ENCODE peak calls at places on chromosome 4, in nine cellular contexts. O is thoracic aorta, E is GM23338, X is endodermal cell, K is endothelial cell of umbilical vein, P is cardiac muscle cell, S is upper lobe of left lung, I is tibial artery, T is OCI-LY7. L is an unnamed sample.

GRCh38 chr4:76758996-76759395 is 138.9 kb downstream of the SOWAHB start:
- DNase-seq in O (no peak), E (no peak), X (no peak), K (no peak), P (no peak), S (no peak), I (no peak), T (no peak), L (no peak)

GRCh38 chr4:185108185-185108584 is 34.9 kb upstream of the SLC25A4 start:
- DNase-seq in O (no peak), E (peak; percentile 78), X (no peak), K (no peak), P (no peak), S (no peak), I (no peak), T (no peak), L (no peak)

GRCh38 chr4:125432078-125432477 is 117.3 kb downstream of the FAT4 start:
- DNase-seq in O (no peak), E (peak; percentile 74), X (peak; percentile 83), K (no peak), P (peak; percentile 53), S (no peak), I (no peak), T (no peak), L (no peak)

GRCh38 chr4:138681000-138681604 is 334.5 kb upstream of the NOCT start:
- DNase-seq in O (peak; percentile 24), E (peak; percentile 83), X (peak; percentile 92), K (peak; percentile 58), P (peak; percentile 90), S (peak; percentile 76), I (peak; percentile 88), T (peak; percentile 76), L (no peak)

GRCh38 chr4:138835833-138836521 is 179.6 kb upstream of the NOCT start:
- DNase-seq in O (no peak), E (no peak), X (no peak), K (peak; percentile 15), P (peak; percentile 48), S (no peak), I (no peak), T (no peak), L (no peak)

GRCh38 chr4:57078685-57079521 is 31.3 kb downstream of the IGFBP7 start:
- DNase-seq in O (no peak), E (peak; percentile 85), X (peak; percentile 87), K (peak; percentile 85), P (peak; percentile 85), S (peak; percentile 28), I (no peak), T (no peak), L (peak; percentile 89)

GRCh38 chr4:36165256-36166005 is 78.9 kb downstream of the ARAP2 start:
- DNase-seq in O (no peak), E (no peak), X (no peak), K (no peak), P (no peak), S (no peak), I (no peak), T (no peak), L (no peak)

GRCh38 chr4:39614487-39615162 is 24.0 kb downstream of the SMIM14 start:
- DNase-seq in O (no peak), E (no peak), X (no peak), K (peak; percentile 67), P (no peak), S (no peak), I (no peak), T (no peak), L (no peak)

GRCh38 chr4:168453146-168453545 is 27.1 kb downstream of the DDX60L start:
- DNase-seq in O (no peak), E (no peak), X (no peak), K (no peak), P (no peak), S (no peak), I (no peak), T (no peak), L (no peak)

GRCh38 chr4:26822546-26822945 is 38.1 kb upstream of the STIM2 start:
- DNase-seq in O (no peak), E (no peak), X (no peak), K (no peak), P (no peak), S (no peak), I (no peak), T (peak; percentile 54), L (no peak)

GRCh38 chr4:26820346-26820745 is 40.3 kb upstream of the STIM2 start:
- DNase-seq in O (no peak), E (no peak), X (no peak), K (no peak), P (no peak), S (no peak), I (no peak), T (no peak), L (no peak)

GRCh38 chr4:26826721-26827120 is 33.9 kb upstream of the STIM2 start:
- DNase-seq in O (no peak), E (no peak), X (no peak), K (peak; percentile 30), P (no peak), S (peak; percentile 25), I (no peak), T (peak; percentile 96), L (no peak)

GRCh38 chr4:26821677-26822503 is 38.8 kb upstream of the STIM2 start:
- DNase-seq in O (no peak), E (no peak), X (no peak), K (peak; percentile 35), P (no peak), S (no peak), I (no peak), T (no peak), L (no peak)

DNA sequence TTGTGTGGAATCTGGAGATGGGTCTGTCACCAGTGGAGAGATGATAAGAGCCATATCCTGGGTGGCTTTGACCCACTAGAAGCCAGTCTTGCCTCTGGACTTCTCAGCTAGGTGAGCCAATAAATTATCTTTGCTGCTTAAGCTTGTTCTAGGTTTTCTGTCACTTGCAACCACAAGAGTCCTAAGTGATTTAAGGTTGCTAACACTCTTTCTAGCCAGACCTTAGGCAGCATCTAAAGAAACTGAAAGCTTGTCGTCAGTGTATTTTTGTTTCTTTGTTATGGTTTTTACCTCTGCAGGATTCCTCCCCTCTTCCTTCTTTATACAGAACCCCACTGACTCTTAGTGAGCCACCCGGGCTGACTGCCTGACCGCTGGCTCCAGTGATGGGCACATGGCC is 37.1 kb upstream of the STIM2 start:
- DNase-seq in O (no peak), E (no peak), X (no peak), K (no peak), P (no peak), S (no peak), I (no peak), T (no peak), L (no peak)
- H3K4me1 ChIP-seq in O (no peaks in the 10 kb centered on the region), E (peaks cover 2% of the 10 kb centered on the region), X (peaks cover 7% of the 10 kb centered on the region), K (peaks cover 15% of the 10 kb centered on the region), P (peaks cover 5% of the 10 kb centered on the region), S (peaks cover 24% of the 10 kb centered on the region), I (no peaks in the 10 kb centered on the region), T (peaks cover 64% of the 10 kb centered on the region), L (no peaks in the 10 kb centered on the region)

DNA sequence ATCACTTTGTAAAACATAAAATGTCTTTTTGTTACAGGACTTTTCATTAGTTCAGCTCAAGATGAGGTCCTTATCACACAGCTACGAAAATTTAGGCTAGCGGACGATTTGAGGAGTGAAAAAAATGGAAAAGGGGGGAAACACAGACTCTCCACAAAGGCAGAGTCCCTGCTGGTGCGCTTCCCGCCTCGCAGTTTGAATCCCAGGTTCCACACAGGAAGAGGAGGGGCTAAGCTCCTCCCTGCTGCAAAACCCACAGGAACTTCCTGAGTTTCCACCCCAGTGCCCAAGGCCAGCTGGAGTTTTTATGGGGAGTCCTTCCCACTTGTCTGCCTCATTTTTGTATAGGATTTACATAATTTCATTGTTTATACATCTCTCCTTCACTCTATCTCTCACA is 11.2 kb downstream of the ADAM29 start:
- DNase-seq in O (no peak), E (peak; percentile 8), X (no peak), K (no peak), P (no peak), S (no peak), I (no peak), T (peak; percentile 81), L (no peak)
- H3K4me1 ChIP-seq in O (no peaks in the 10 kb centered on the region), E (no peaks in the 10 kb centered on the region), X (no peaks in the 10 kb centered on the region), K (no peaks in the 10 kb centered on the region), P (no peaks in the 10 kb centered on the region), S (no peaks in the 10 kb centered on the region), I (no peaks in the 10 kb centered on the region), T (peaks cover 88% of the 10 kb centered on the region), L (no peaks in the 10 kb centered on the region)

DNA sequence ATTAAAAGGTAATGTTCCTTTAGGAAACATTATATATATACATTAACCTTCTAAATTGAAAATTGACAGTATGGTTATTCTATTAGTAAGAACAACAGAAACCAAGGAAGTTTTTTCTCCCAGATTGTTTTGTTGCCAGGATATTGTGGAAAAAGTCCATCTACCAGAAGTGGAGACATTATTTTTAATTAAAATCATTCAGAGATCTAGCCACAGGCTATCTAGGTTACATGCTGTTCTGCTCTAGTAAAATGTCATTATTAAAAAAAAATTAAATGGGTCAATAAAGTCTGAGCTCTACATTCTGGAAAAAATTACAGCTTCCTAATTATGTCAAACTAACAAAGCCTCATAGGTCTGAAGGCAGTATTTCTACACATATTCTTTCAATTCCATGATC is 74.3 kb downstream of the NSG1 start:
- DNase-seq in O (no peak), E (no peak), X (no peak), K (no peak), P (no peak), S (no peak), I (no peak), T (no peak), L (no peak)
- H3K4me1 ChIP-seq in O (no peaks in the 10 kb centered on the region), E (peaks cover 74% of the 10 kb centered on the region), X (peaks cover 6% of the 10 kb centered on the region), K (no peaks in the 10 kb centered on the region), P (no peaks in the 10 kb centered on the region), S (no peaks in the 10 kb centered on the region), I (no peaks in the 10 kb centered on the region), T (peaks cover 27% of the 10 kb centered on the region), L (no peaks in the 10 kb centered on the region)

GRCh38 chr4:7124643-7125442 is 57.0 kb upstream of the GRPEL1 start:
- DNase-seq in O (no peak), E (peak; percentile 33), X (peak; percentile 70), K (peak; percentile 4), P (no peak), S (no peak), I (peak; percentile 85), T (peak; percentile 11), L (peak; percentile 49)
- H3K4me1 ChIP-seq in O (no peaks in the 10 kb centered on the region), E (no peaks in the 10 kb centered on the region), X (no peaks in the 10 kb centered on the region), K (no peaks in the 10 kb centered on the region), P (peaks cover 8% of the 10 kb centered on the region), S (no peaks in the 10 kb centered on the region), I (peaks cover 10% of the 10 kb centered on the region), T (no peaks in the 10 kb centered on the region), L (no peaks in the 10 kb centered on the region)

L was measured in RWPE2.